ENCODE peak calls at places on chromosomes 16 and 17, in ten cellular contexts. M is AML-193; W is tibial nerve; F is amygdala; X is stimulated activated CD4-positive, alpha-beta T cell treated with anti-CD3 and anti-CD28 coated beads, Interleukin-4, amount 100 ng/mL, for 1 hour; V is ovary; Z is fibroblast of mammary gland; E is HAP-1; T is activated CD8-positive, alpha-beta memory T cell treated with anti-CD3 and anti-CD28 coated beads for 24 hours; O is NCI-H1417. I is an unnamed sample.

GRCh38 chr16:53207810-53208752 is 153.3 kb downstream of the CHD9 start:
- DNase-seq in M (peak), F (peak), V (peak), Z (peak), E (peak), O (peak), W (peak), X (no peak), T (no peak), I (peak)

GRCh38 chr17:82333279-82334171 is at the start of gene SECTM1:
- DNase-seq in T (no peak), O (no peak), F (no peak), E (no peak), M (no peak), V (peak), W (peak), X (no peak), Z (peak), I (no peak)

GRCh38 chr17:600576-601301 is 113.9 kb downstream of the VPS53 start:
- DNase-seq in X (no peak), W (no peak), V (no peak), Z (peak), M (no peak), E (no peak), F (no peak), T (no peak), O (no peak), I (no peak)

GRCh38 chr16:62700456-62701280 is 664.4 kb upstream of the CDH8 start:
- DNase-seq in Z (no peak), O (no peak), M (no peak), F (no peak), W (no peak), T (no peak), X (no peak), E (peak), V (no peak), I (no peak)

GRCh38 chr17:47744168-47745036 is 11.4 kb downstream of the TBX21 start:
- DNase-seq in X (no peak), M (no peak), O (no peak), E (no peak), Z (no peak), F (no peak), T (no peak), V (no peak), W (no peak), I (no peak)

GRCh38 chr16:9860876-9861275 is 321.4 kb downstream of the GRIN2A start:
- DNase-seq in X (no peak), T (no peak), W (no peak), Z (peak), V (no peak), O (no peak), F (no peak), E (no peak), M (no peak), I (no peak)

GRCh38 chr16:85259831-85260165 is 147.5 kb upstream of the CIBAR2 start:
- DNase-seq in E (no peak), W (no peak), T (no peak), O (no peak), F (no peak), M (no peak), V (no peak), X (no peak), Z (no peak), I (no peak)

GRCh38 chr16:50666658-50667496 is 14.2 kb downstream of the SNX20 start:
- DNase-seq in V (no peak), O (no peak), T (peak), Z (no peak), F (no peak), E (no peak), M (no peak), W (no peak), X (peak), I (peak)

GRCh38 chr17:73358668-73359067 is 46.9 kb upstream of the CDC42EP4 start:
- DNase-seq in T (no peak), M (no peak), V (no peak), W (no peak), F (no peak), O (no peak), X (no peak), E (no peak), Z (no peak), I (no peak)

GRCh38 chr16:5841934-5842333 is 744.3 kb upstream of the EEF2KMT start:
- DNase-seq in T (no peak), E (no peak), F (no peak), Z (no peak), X (no peak), W (no peak), O (no peak), M (no peak), V (no peak), I (no peak)

GRCh38 chr16:1036121-1036520 is 36.4 kb upstream of the SSTR5 start:
- DNase-seq in F (no peak), X (no peak), E (no peak), W (no peak), V (no peak), T (no peak), Z (no peak), M (no peak), O (no peak), I (no peak)

GRCh38 chr16:30142672-30143346 is 19.8 kb upstream of the MAPK3 start:
- DNase-seq in M (peak), T (no peak), X (no peak), E (no peak), V (no peak), W (no peak), O (no peak), F (no peak), Z (no peak), I (peak)